ENCODE peak calls at places on chromosomes 5 and 9, in six cellular contexts. One of them, this sample, is unnamed.

GRCh38 chr5:91219141-91219802 is 163.8 kb downstream of the ARRDC3 start:
- DNase-seq in RCC 7860: no peak
- DNase-seq in activated CD4-positive, alpha-beta T cell treated with anti-CD3 and anti-CD28 coated beads, Interleukin-2, amount 50 U/mL, for 4 hours: no peak
- DNase-seq in progenitor cell of endocrine pancreas: no peak
- DNase-seq in germinal center: no peak
- DNase-seq in stimulated activated CD4-positive, alpha-beta T cell treated with anti-CD3 and anti-CD28 coated beads, Interleukin-15, amount 100 ng/mL, for 1 hour: no peak
- DNase-seq in this sample: peak

GRCh38 chr5:28707706-28708105 is 1669.3 kb upstream of the CDH9 start:
- DNase-seq in progenitor cell of endocrine pancreas: no peak
- DNase-seq in activated CD4-positive, alpha-beta T cell treated with anti-CD3 and anti-CD28 coated beads, Interleukin-2, amount 50 U/mL, for 4 hours: no peak
- DNase-seq in stimulated activated CD4-positive, alpha-beta T cell treated with anti-CD3 and anti-CD28 coated beads, Interleukin-15, amount 100 ng/mL, for 1 hour: no peak
- DNase-seq in RCC 7860: no peak
- DNase-seq in germinal center: no peak
- DNase-seq in this sample: no peak

GRCh38 chr9:26292943-26293342 is 599.7 kb downstream of the CAAP1 start:
- DNase-seq in progenitor cell of endocrine pancreas: no peak
- DNase-seq in activated CD4-positive, alpha-beta T cell treated with anti-CD3 and anti-CD28 coated beads, Interleukin-2, amount 50 U/mL, for 4 hours: no peak
- DNase-seq in stimulated activated CD4-positive, alpha-beta T cell treated with anti-CD3 and anti-CD28 coated beads, Interleukin-15, amount 100 ng/mL, for 1 hour: no peak
- DNase-seq in germinal center: no peak
- DNase-seq in RCC 7860: peak
- DNase-seq in this sample: peak

GRCh38 chr5:23483090-23483489 is 24.3 kb upstream of the PRDM9 start:
- DNase-seq in activated CD4-positive, alpha-beta T cell treated with anti-CD3 and anti-CD28 coated beads, Interleukin-2, amount 50 U/mL, for 4 hours: no peak
- DNase-seq in progenitor cell of endocrine pancreas: no peak
- DNase-seq in germinal center: no peak
- DNase-seq in RCC 7860: no peak
- DNase-seq in stimulated activated CD4-positive, alpha-beta T cell treated with anti-CD3 and anti-CD28 coated beads, Interleukin-15, amount 100 ng/mL, for 1 hour: no peak
- DNase-seq in this sample: no peak

GRCh38 chr5:15391648-15392392 is 108.2 kb upstream of the FBXL7 start:
- DNase-seq in stimulated activated CD4-positive, alpha-beta T cell treated with anti-CD3 and anti-CD28 coated beads, Interleukin-15, amount 100 ng/mL, for 1 hour: no peak
- DNase-seq in progenitor cell of endocrine pancreas: no peak
- DNase-seq in RCC 7860: no peak
- DNase-seq in activated CD4-positive, alpha-beta T cell treated with anti-CD3 and anti-CD28 coated beads, Interleukin-2, amount 50 U/mL, for 4 hours: no peak
- DNase-seq in germinal center: no peak
- DNase-seq in this sample: no peak

GRCh38 chr9:108041551-108041950 is 552.0 kb upstream of the KLF4 start:
- DNase-seq in RCC 7860: peak
- DNase-seq in germinal center: no peak
- DNase-seq in progenitor cell of endocrine pancreas: no peak
- DNase-seq in stimulated activated CD4-positive, alpha-beta T cell treated with anti-CD3 and anti-CD28 coated beads, Interleukin-15, amount 100 ng/mL, for 1 hour: no peak
- DNase-seq in activated CD4-positive, alpha-beta T cell treated with anti-CD3 and anti-CD28 coated beads, Interleukin-2, amount 50 U/mL, for 4 hours: no peak
- DNase-seq in this sample: peak

GRCh38 chr5:6504677-6505414 is 56.2 kb downstream of the UBE2QL1 start:
- DNase-seq in activated CD4-positive, alpha-beta T cell treated with anti-CD3 and anti-CD28 coated beads, Interleukin-2, amount 50 U/mL, for 4 hours: no peak
- DNase-seq in germinal center: no peak
- DNase-seq in stimulated activated CD4-positive, alpha-beta T cell treated with anti-CD3 and anti-CD28 coated beads, Interleukin-15, amount 100 ng/mL, for 1 hour: no peak
- DNase-seq in RCC 7860: no peak
- DNase-seq in progenitor cell of endocrine pancreas: no peak
- DNase-seq in this sample: no peak

GRCh38 chr9:127828262-127829031 is 25.8 kb downstream of the FPGS start:
- DNase-seq in germinal center: no peak
- DNase-seq in progenitor cell of endocrine pancreas: peak
- DNase-seq in stimulated activated CD4-positive, alpha-beta T cell treated with anti-CD3 and anti-CD28 coated beads, Interleukin-15, amount 100 ng/mL, for 1 hour: no peak
- DNase-seq in RCC 7860: no peak
- DNase-seq in activated CD4-positive, alpha-beta T cell treated with anti-CD3 and anti-CD28 coated beads, Interleukin-2, amount 50 U/mL, for 4 hours: no peak
- DNase-seq in this sample: no peak

GRCh38 chr5:33370135-33370472 is 70.7 kb upstream of the TARS1 start:
- DNase-seq in germinal center: no peak
- DNase-seq in RCC 7860: peak
- DNase-seq in activated CD4-positive, alpha-beta T cell treated with anti-CD3 and anti-CD28 coated beads, Interleukin-2, amount 50 U/mL, for 4 hours: no peak
- DNase-seq in progenitor cell of endocrine pancreas: no peak
- DNase-seq in stimulated activated CD4-positive, alpha-beta T cell treated with anti-CD3 and anti-CD28 coated beads, Interleukin-15, amount 100 ng/mL, for 1 hour: no peak
- DNase-seq in this sample: peak

GRCh38 chr9:117783828-117784227 is 79.6 kb downstream of the TLR4 start:
- DNase-seq in RCC 7860: no peak
- DNase-seq in activated CD4-positive, alpha-beta T cell treated with anti-CD3 and anti-CD28 coated beads, Interleukin-2, amount 50 U/mL, for 4 hours: no peak
- DNase-seq in progenitor cell of endocrine pancreas: no peak
- DNase-seq in germinal center: peak
- DNase-seq in stimulated activated CD4-positive, alpha-beta T cell treated with anti-CD3 and anti-CD28 coated beads, Interleukin-15, amount 100 ng/mL, for 1 hour: no peak
- DNase-seq in this sample: no peak

GRCh38 chr9:83432104-83432627 is 106.0 kb downstream of the FRMD3 start:
- DNase-seq in germinal center: no peak
- DNase-seq in activated CD4-positive, alpha-beta T cell treated with anti-CD3 and anti-CD28 coated beads, Interleukin-2, amount 50 U/mL, for 4 hours: no peak
- DNase-seq in RCC 7860: peak
- DNase-seq in stimulated activated CD4-positive, alpha-beta T cell treated with anti-CD3 and anti-CD28 coated beads, Interleukin-15, amount 100 ng/mL, for 1 hour: no peak
- DNase-seq in progenitor cell of endocrine pancreas: no peak
- DNase-seq in this sample: peak

GRCh38 chr5:16589658-16590057 is 27.1 kb downstream of the RETREG1 start:
- DNase-seq in germinal center: no peak
- DNase-seq in activated CD4-positive, alpha-beta T cell treated with anti-CD3 and anti-CD28 coated beads, Interleukin-2, amount 50 U/mL, for 4 hours: no peak
- DNase-seq in stimulated activated CD4-positive, alpha-beta T cell treated with anti-CD3 and anti-CD28 coated beads, Interleukin-15, amount 100 ng/mL, for 1 hour: no peak
- DNase-seq in RCC 7860: no peak
- DNase-seq in progenitor cell of endocrine pancreas: no peak
- DNase-seq in this sample: no peak

GRCh38 chr9:130186051-130186450 is 13.8 kb downstream of the NCS1 start:
- DNase-seq in activated CD4-positive, alpha-beta T cell treated with anti-CD3 and anti-CD28 coated beads, Interleukin-2, amount 50 U/mL, for 4 hours: no peak
- DNase-seq in RCC 7860: no peak
- DNase-seq in progenitor cell of endocrine pancreas: no peak
- DNase-seq in germinal center: no peak
- DNase-seq in stimulated activated CD4-positive, alpha-beta T cell treated with anti-CD3 and anti-CD28 coated beads, Interleukin-15, amount 100 ng/mL, for 1 hour: no peak
- DNase-seq in this sample: no peak

GRCh38 chr5:5103249-5103648 is 36.9 kb upstream of the ADAMTS16 start:
- DNase-seq in germinal center: no peak
- DNase-seq in stimulated activated CD4-positive, alpha-beta T cell treated with anti-CD3 and anti-CD28 coated beads, Interleukin-15, amount 100 ng/mL, for 1 hour: no peak
- DNase-seq in RCC 7860: peak
- DNase-seq in progenitor cell of endocrine pancreas: no peak
- DNase-seq in activated CD4-positive, alpha-beta T cell treated with anti-CD3 and anti-CD28 coated beads, Interleukin-2, amount 50 U/mL, for 4 hours: no peak
- DNase-seq in this sample: no peak

GRCh38 chr5:173573126-173573960 is 43.1 kb downstream of the BOD1 start:
- DNase-seq in activated CD4-positive, alpha-beta T cell treated with anti-CD3 and anti-CD28 coated beads, Interleukin-2, amount 50 U/mL, for 4 hours: peak
- DNase-seq in RCC 7860: peak
- DNase-seq in germinal center: peak
- DNase-seq in stimulated activated CD4-positive, alpha-beta T cell treated with anti-CD3 and anti-CD28 coated beads, Interleukin-15, amount 100 ng/mL, for 1 hour: peak
- DNase-seq in progenitor cell of endocrine pancreas: peak
- DNase-seq in this sample: peak

GRCh38 chr5:33539192-33539591 is 98.4 kb downstream of the TARS1 start:
- DNase-seq in RCC 7860: no peak
- DNase-seq in activated CD4-positive, alpha-beta T cell treated with anti-CD3 and anti-CD28 coated beads, Interleukin-2, amount 50 U/mL, for 4 hours: no peak
- DNase-seq in stimulated activated CD4-positive, alpha-beta T cell treated with anti-CD3 and anti-CD28 coated beads, Interleukin-15, amount 100 ng/mL, for 1 hour: no peak
- DNase-seq in germinal center: no peak
- DNase-seq in progenitor cell of endocrine pancreas: no peak
- DNase-seq in this sample: no peak

GRCh38 chr9:93185261-93186150 is 1.6 kb downstream of the WNK2 start:
- DNase-seq in RCC 7860: no peak
- DNase-seq in progenitor cell of endocrine pancreas: no peak
- DNase-seq in activated CD4-positive, alpha-beta T cell treated with anti-CD3 and anti-CD28 coated beads, Interleukin-2, amount 50 U/mL, for 4 hours: no peak
- DNase-seq in germinal center: no peak
- DNase-seq in stimulated activated CD4-positive, alpha-beta T cell treated with anti-CD3 and anti-CD28 coated beads, Interleukin-15, amount 100 ng/mL, for 1 hour: no peak
- DNase-seq in this sample: no peak

GRCh38 chr5:54643679-54644078 is 126.1 kb downstream of the SNX18 start:
- DNase-seq in germinal center: no peak
- DNase-seq in RCC 7860: peak
- DNase-seq in activated CD4-positive, alpha-beta T cell treated with anti-CD3 and anti-CD28 coated beads, Interleukin-2, amount 50 U/mL, for 4 hours: no peak
- DNase-seq in progenitor cell of endocrine pancreas: no peak
- DNase-seq in stimulated activated CD4-positive, alpha-beta T cell treated with anti-CD3 and anti-CD28 coated beads, Interleukin-15, amount 100 ng/mL, for 1 hour: no peak
- DNase-seq in this sample: peak

GRCh38 chr9:117492476-117492875 is 77.6 kb upstream of the ASTN2 start:
- DNase-seq in stimulated activated CD4-positive, alpha-beta T cell treated with anti-CD3 and anti-CD28 coated beads, Interleukin-15, amount 100 ng/mL, for 1 hour: no peak
- DNase-seq in germinal center: no peak
- DNase-seq in RCC 7860: no peak
- DNase-seq in progenitor cell of endocrine pancreas: no peak
- DNase-seq in activated CD4-positive, alpha-beta T cell treated with anti-CD3 and anti-CD28 coated beads, Interleukin-2, amount 50 U/mL, for 4 hours: no peak
- DNase-seq in this sample: no peak

GRCh38 chr5:119033135-119033534 is 37.8 kb upstream of the DMXL1 start:
- DNase-seq in activated CD4-positive, alpha-beta T cell treated with anti-CD3 and anti-CD28 coated beads, Interleukin-2, amount 50 U/mL, for 4 hours: no peak
- DNase-seq in stimulated activated CD4-positive, alpha-beta T cell treated with anti-CD3 and anti-CD28 coated beads, Interleukin-15, amount 100 ng/mL, for 1 hour: no peak
- DNase-seq in progenitor cell of endocrine pancreas: no peak
- DNase-seq in germinal center: no peak
- DNase-seq in RCC 7860: no peak
- DNase-seq in this sample: no peak

GRCh38 chr9:137265496-137266161 is 10.5 kb downstream of the NELFB start:
- DNase-seq in stimulated activated CD4-positive, alpha-beta T cell treated with anti-CD3 and anti-CD28 coated beads, Interleukin-15, amount 100 ng/mL, for 1 hour: no peak
- DNase-seq in germinal center: no peak
- DNase-seq in RCC 7860: no peak
- DNase-seq in progenitor cell of endocrine pancreas: no peak
- DNase-seq in activated CD4-positive, alpha-beta T cell treated with anti-CD3 and anti-CD28 coated beads, Interleukin-2, amount 50 U/mL, for 4 hours: no peak
- DNase-seq in this sample: no peak

This sample was measured in kidney glomerular epithelial cell.